ENCODE peak calls at places on chromosome 16, in five cellular contexts. M, J, F, G and X are unnamed samples.

GRCh38 chr16:49748322-49748721 is 107.6 kb downstream of the ZNF423 start:
- DNase-seq in F (no peak), J (no peak), M (no peak), G (no peak), X (no peak)

GRCh38 chr16:14510939-14511797 is 118.9 kb downstream of the PARN start:
- DNase-seq in G (no peak), F (no peak), J (no peak), M (no peak), X (no peak)

GRCh38 chr16:595094-595528 is 5.2 kb downstream of the RAB40C start:
- DNase-seq in F (no peak), J (no peak), G (no peak), M (no peak), X (no peak)

GRCh38 chr16:57127037-57127763 is 34.8 kb downstream of the CPNE2 start:
- DNase-seq in M (no peak), F (no peak), G (no peak), J (no peak), X (no peak)

GRCh38 chr16:35192993-35193392 is 1733.6 kb downstream of the TP53TG3F start:
- DNase-seq in M (no peak), J (no peak), F (no peak), G (no peak), X (no peak)

GRCh38 chr16:71853413-71853812 is 7.6 kb downstream of the ATXN1L start:
- DNase-seq in F (no peak), M (no peak), G (no peak), J (no peak), X (no peak)

GRCh38 chr16:70746708-70747424 is 54.1 kb downstream of the VAC14 start:
- DNase-seq in M (peak), J (no peak), F (no peak), G (peak), X (no peak)

GRCh38 chr16:3596101-3596861 is 15.1 kb downstream of the SLX4 start:
- DNase-seq in G (no peak), F (no peak), J (no peak), M (no peak), X (no peak)

GRCh38 chr16:19167710-19168172 is 299 bp upstream of the SYT17 start:
- DNase-seq in G (peak), F (peak), J (peak), M (peak), X (peak)

GRCh38 chr16:11719171-11719570 is 23.5 kb downstream of the TXNDC11 start:
- DNase-seq in G (no peak), J (no peak), F (no peak), M (no peak), X (no peak)

GRCh38 chr16:88595101-88595500 is 24.9 kb downstream of the ZC3H18 start:
- DNase-seq in G (no peak), M (no peak), F (no peak), J (no peak), X (no peak)
- TF ChIP-seq CTCF in G (no peak), M (no peak), F (no peak), J (no peak), X (no peak)

GRCh38 chr16:66026211-66026610 is 340.3 kb upstream of the CDH5 start:
- DNase-seq in M (no peak), J (no peak), G (no peak), F (peak), X (no peak)
- TF ChIP-seq CTCF in M (peak), J (no peak), G (peak), F (peak), X (peak)

GRCh38 chr16:62190426-62190825 is 154.2 kb upstream of the CDH8 start:
- DNase-seq in G (no peak), M (peak), F (peak), J (no peak), X (no peak)
- TF ChIP-seq CTCF in G (peak), M (peak), F (peak), J (peak), X (peak)

GRCh38 chr16:17560548-17560947 is 89.8 kb upstream of the XYLT1 start:
- DNase-seq in F (no peak), M (no peak), J (no peak), G (no peak), X (no peak)

GRCh38 chr16:17557480-17557879 is 86.7 kb upstream of the XYLT1 start:
- DNase-seq in M (no peak), G (no peak), F (no peak), J (no peak), X (no peak)

GRCh38 chr16:17552351-17552750 is 81.6 kb upstream of the XYLT1 start:
- DNase-seq in M (no peak), G (no peak), J (no peak), F (no peak), X (no peak)

GRCh38 chr16:17555176-17555575 is 84.4 kb upstream of the XYLT1 start:
- DNase-seq in F (no peak), G (no peak), M (no peak), J (no peak), X (no peak)

DNA sequence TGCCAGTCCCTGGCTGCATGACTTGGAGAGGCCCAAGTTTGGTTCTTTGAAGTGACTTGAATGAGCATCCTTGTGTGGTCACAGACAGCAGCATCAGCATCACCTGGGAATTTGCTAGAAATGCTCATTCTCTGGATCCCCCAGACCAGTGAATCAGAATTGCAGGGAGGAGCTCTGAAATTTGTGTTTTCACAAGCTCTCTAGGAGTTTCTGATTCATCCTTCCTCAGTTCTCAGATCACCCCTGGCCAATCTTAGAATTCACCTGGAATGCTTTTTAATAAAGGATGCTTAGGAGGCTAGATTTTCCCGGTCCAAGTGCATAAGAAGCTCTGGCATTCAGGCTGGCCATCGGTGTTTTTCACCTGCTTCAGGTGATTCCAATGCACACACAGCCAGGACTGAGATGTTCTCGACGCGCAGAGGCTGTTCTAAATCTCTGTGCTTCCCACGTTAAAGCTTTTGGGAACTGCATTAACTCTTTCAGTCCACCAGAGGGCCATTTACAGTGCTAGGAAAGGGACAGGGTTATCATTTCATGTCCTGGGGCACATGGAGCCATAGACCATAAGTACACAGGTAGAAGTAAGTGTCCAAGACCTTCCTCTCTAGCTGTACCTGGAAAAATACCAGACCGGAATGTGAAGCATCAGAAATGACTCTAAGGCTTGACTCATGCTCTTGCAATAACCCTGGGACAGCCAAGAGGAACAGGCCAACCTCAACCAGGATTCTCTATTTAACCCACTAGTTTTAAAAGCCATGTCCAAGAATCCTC is 85.7 kb upstream of the XYLT1 start:
- DNase-seq in J (no peak), M (peak), G (no peak), F (peak), X (peak)
- TF ChIP-seq CTCF in J (peak), M (peak), G (peak), F (peak), X (peak)

GRCh38 chr16:60203525-60204124 is 1469.5 kb upstream of the GOT2 start:
- DNase-seq in F (no peak), J (no peak), G (no peak), M (peak), X (no peak)
- TF ChIP-seq CTCF in F (peak), J (peak), G (peak), M (peak), X (peak)

GRCh38 chr16:22813223-22813945 is 578 bp upstream of the HS3ST2 start:
- DNase-seq in F (peak), M (peak), G (peak), J (peak), X (peak)
- TF ChIP-seq CTCF in F (peak), M (no peak), G (peak), J (no peak), X (peak)

GRCh38 chr16:8571061-8571596 is 19.2 kb downstream of the TMEM114 start:
- DNase-seq in G (no peak), J (no peak), M (no peak), F (no peak), X (no peak)

GRCh38 chr16:8572063-8572918 is 18.0 kb downstream of the TMEM114 start:
- DNase-seq in J (no peak), G (no peak), M (no peak), F (no peak), X (no peak)

GRCh38 chr16:8575399-8575798 is 14.9 kb downstream of the TMEM114 start:
- DNase-seq in F (no peak), G (no peak), J (no peak), M (no peak), X (no peak)

GRCh38 chr16:8576141-8577004 is 13.9 kb downstream of the TMEM114 start:
- DNase-seq in J (no peak), G (no peak), M (no peak), F (no peak), X (no peak)

DNA sequence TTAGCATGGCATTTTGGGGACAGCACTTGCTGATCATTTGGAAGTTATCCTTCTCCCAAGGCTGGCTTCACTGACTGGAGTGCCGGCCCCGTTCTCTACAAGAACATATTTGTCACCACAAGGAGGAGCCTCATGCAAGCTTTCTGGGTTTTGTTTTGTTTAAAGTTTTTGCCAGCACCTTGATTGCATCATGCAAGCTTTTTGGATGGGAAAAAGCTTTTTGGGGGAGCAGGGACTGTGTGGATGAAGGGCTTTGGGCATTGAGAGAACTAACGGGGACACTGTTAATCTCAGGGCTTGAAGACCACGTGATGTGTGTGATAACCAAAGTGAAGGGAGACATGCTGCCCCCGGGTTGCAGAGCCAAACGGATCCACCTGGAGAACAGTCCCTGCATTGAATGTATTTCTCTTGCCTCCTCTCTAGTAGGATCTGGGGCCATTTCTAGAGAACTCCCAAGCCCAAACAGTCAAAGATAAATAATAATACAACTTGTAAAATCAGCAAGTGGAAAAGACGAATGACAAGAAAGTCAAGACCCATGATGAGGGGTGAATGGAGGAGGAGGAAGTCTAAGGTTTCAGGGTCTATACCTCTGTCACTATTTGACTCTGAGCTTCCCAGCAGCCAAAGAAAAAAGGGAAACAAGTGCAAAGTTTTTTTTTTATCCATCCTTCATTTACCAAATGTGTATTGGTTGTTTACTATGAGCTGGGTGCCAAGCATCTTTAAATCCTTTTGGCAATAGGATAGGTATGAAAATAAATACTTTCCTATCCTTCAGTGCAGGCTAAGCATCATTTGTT is 17.2 kb downstream of the TMEM114 start:
- DNase-seq in J (no peak), M (peak), G (no peak), F (peak), X (no peak)
- TF ChIP-seq CTCF in J (peak), M (peak), G (peak), F (peak), X (peak)

DNA sequence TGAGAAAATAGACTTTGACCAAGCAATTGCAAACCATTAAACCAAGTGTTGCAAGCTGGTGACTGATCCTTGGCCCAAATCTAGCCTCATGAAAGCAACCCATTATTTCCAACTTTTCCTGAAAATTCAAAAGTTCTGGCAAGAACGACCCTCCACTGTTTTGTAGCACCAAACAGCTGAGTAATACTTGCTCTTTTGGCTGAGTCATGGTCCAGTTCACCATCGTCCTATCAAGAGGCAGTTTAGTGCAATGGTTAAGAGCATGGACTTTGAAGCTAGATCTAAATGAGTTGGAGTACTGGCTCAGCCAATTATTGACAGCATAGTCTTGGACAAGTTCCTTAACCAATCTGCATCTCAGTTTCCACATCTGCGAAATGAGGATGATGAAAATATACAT is 31.3 kb downstream of the SCNN1G start:
- DNase-seq in M (no peak), G (no peak), J (no peak), F (no peak), X (no peak)
- TF ChIP-seq CTCF in M (no peak), G (no peak), J (no peak), F (no peak), X (no peak)

GRCh38 chr16:9136596-9136995 is 45.2 kb downstream of the HAPSTR1 start:
- DNase-seq in G (no peak), M (no peak), J (no peak), F (no peak), X (no peak)
- TF ChIP-seq CTCF in G (no peak), M (no peak), J (no peak), F (no peak), X (no peak)